ENCODE peak calls at places on chromosome 18, in five cellular contexts. T is fibroblast of the aortic adventitia, J is A172, O is body of pancreas, F is NCI-H774. H is an unnamed sample.

GRCh38 chr18:48667276-48668254 is 128.7 kb downstream of the CTIF start:
- DNase-seq in T (no peak), J (peak; percentile 8), O (no peak), F (no peak), H (no peak)

GRCh38 chr18:44128365-44128764 is 552.3 kb upstream of the SETBP1 start:
- DNase-seq in T (peak; percentile 54), J (no peak), O (no peak), F (no peak), H (no peak)

GRCh38 chr18:11091746-11092145 is 57.6 kb downstream of the PIEZO2 start:
- DNase-seq in T (no peak), J (peak; percentile 20), O (no peak), F (no peak), H (no peak)

GRCh38 chr18:27378396-27379094 is 193.4 kb upstream of the CHST9 start:
- DNase-seq in T (peak; percentile 3), J (peak; percentile 5), O (peak; percentile 14), F (no peak), H (no peak)

GRCh38 chr18:8423051-8423558 is 186.1 kb upstream of the RAB12 start:
- DNase-seq in T (peak; percentile 49), J (peak; percentile 60), O (no peak), F (no peak), H (no peak)

GRCh38 chr18:12236934-12237832 is 17.0 kb upstream of the CIDEA start:
- DNase-seq in T (peak; percentile 56), J (peak; percentile 46), O (peak; percentile 79), F (peak; percentile 66), H (peak; percentile 27)

GRCh38 chr18:48023334-48024008 is 93.0 kb upstream of the SMAD2 start:
- DNase-seq in T (peak; percentile 89), J (peak; percentile 86), O (peak; percentile 48), F (peak; percentile 41), H (no peak)

GRCh38 chr18:42883177-42883576 is 232.3 kb downstream of the RIT2 start:
- DNase-seq in T (no peak), J (no peak), O (no peak), F (no peak), H (no peak)

GRCh38 chr18:49013961-49014604 is 63.3 kb upstream of the SMAD7 start:
- DNase-seq in T (no peak), J (no peak), O (peak; percentile 4), F (no peak), H (no peak)

GRCh38 chr18:70397259-70397925 is 108.5 kb downstream of the SOCS6 start:
- DNase-seq in T (no peak), J (no peak), O (no peak), F (no peak), H (no peak)

GRCh38 chr18:79778291-79778791 is 19.4 kb upstream of the KCNG2 start:
- DNase-seq in T (no peak), J (no peak), O (no peak), F (no peak), H (no peak)

GRCh38 chr18:58793361-58793760 is 71.3 kb upstream of the ZNF532 start:
- DNase-seq in T (peak; percentile 94), J (no peak), O (no peak), F (no peak), H (no peak)

GRCh38 chr18:23231340-23232021 is 96.2 kb downstream of the CABLES1 start:
- DNase-seq in T (peak; percentile 97), J (peak; percentile 94), O (peak; percentile 30), F (no peak), H (peak; percentile 63)

H was measured in T-helper 1 cell.